ENCODE peak calls at places on chromosomes 16 and 17, in five cellular contexts. E is iPS DF 6.9; H is cardiac muscle cell; I is OCI-LY7; A is CD4-positive, alpha-beta memory T cell. S is an unnamed sample.
A peak's percentile ranks its signal among the peaks of the same experiment; 100 is the strongest.

GRCh38 chr17:46733837-46734516 is 84.5 kb downstream of the WNT3 start:
- DNase-seq in E (no peak), H (no peak), I (no peak), A (no peak), S (no peak)

GRCh38 chr17:75941442-75941819 is 589 bp upstream of the FBF1 start:
- DNase-seq in E (no peak), H (no peak), I (no peak), A (no peak), S (no peak)

GRCh38 chr17:61397086-61397842 is 2.4 kb upstream of the TBX2 start:
- DNase-seq in E (no peak), H (peak; percentile 92), I (no peak), A (no peak), S (no peak)

GRCh38 chr17:48444531-48445247 is 14.7 kb upstream of the SKAP1 start:
- DNase-seq in E (no peak), H (no peak), I (peak; percentile 45), A (no peak), S (peak; percentile 11)

GRCh38 chr16:3949287-3949686 is 68.8 kb upstream of the CREBBP start:
- DNase-seq in E (no peak), H (peak; percentile 68), I (no peak), A (no peak), S (no peak)

GRCh38 chr16:29972500-29972899 is 1.2 kb upstream of the TAOK2 start:
- DNase-seq in E (no peak), H (no peak), I (no peak), A (no peak), S (no peak)

GRCh38 chr17:35286120-35286781 is 43.4 kb downstream of the SLFN5 start:
- DNase-seq in E (peak; percentile 7), H (no peak), I (no peak), A (peak; percentile 17), S (no peak)

GRCh38 chr17:35018814-35019213 is 38.5 kb downstream of the LIG3 start:
- DNase-seq in E (no peak), H (no peak), I (no peak), A (no peak), S (no peak)

GRCh38 chr17:46078675-46079074 is 79.6 kb downstream of the STH start:
- DNase-seq in E (no peak), H (peak; percentile 42), I (no peak), A (no peak), S (no peak)

GRCh38 chr16:31181102-31181830 is 1.3 kb downstream of the FUS start:
- DNase-seq in E (no peak), H (no peak), I (peak; percentile 48), A (peak; percentile 25), S (no peak)
- H3K36me3 ChIP-seq in E (peaks cover 35% of the 10 kb centered on the region), H (peaks cover 37% of the 10 kb centered on the region), I (peaks cover 62% of the 10 kb centered on the region), A (peaks cover 42% of the 10 kb centered on the region), S (peaks cover 44% of the 10 kb centered on the region)

DNA sequence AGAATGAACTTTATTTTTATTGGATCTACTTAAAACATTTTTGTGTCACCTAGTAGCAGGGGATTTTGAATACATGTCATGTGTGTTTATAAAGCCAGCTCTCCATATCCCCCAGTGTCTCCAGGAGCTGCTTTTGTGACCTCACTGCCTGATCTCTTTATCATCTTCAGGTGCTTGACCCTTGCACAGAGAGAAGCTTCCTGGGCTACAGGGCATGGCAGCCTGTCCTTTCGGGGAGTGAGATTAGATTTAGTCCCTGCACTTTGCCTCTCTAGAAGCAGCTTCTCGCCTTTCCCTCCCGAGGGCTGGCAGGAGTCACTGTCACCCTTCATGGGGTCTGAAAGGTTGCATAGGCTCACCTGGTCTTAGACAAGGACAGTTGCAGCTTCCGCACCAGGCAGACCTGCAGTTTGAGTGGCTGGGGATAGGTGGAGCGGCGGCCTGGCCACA is 42.7 kb downstream of the PGS1 start:
- DNase-seq in E (no peak), H (no peak), I (no peak), A (no peak), S (no peak)
- H3K36me3 ChIP-seq in E (peaks cover 23% of the 10 kb centered on the region), H (peaks cover 9% of the 10 kb centered on the region), I (peaks cover 81% of the 10 kb centered on the region), A (peaks cover 66% of the 10 kb centered on the region), S (peaks cover 64% of the 10 kb centered on the region)

GRCh38 chr17:11285946-11286345 is 44.9 kb downstream of the SHISA6 start:
- DNase-seq in E (no peak), H (no peak), I (no peak), A (no peak), S (no peak)
- H3K36me3 ChIP-seq in E (no peaks in the 10 kb centered on the region), H (no peaks in the 10 kb centered on the region), I (no peaks in the 10 kb centered on the region), A (no peaks in the 10 kb centered on the region), S (no peaks in the 10 kb centered on the region)

GRCh38 chr16:18796377-18796776 is 5.0 kb downstream of the ARL6IP1 start:
- DNase-seq in E (no peak), H (no peak), I (no peak), A (no peak), S (no peak)
- H3K36me3 ChIP-seq in E (peaks cover 15% of the 10 kb centered on the region), H (peaks cover 57% of the 10 kb centered on the region), I (peaks cover 97% of the 10 kb centered on the region), A (peaks cover 46% of the 10 kb centered on the region), S (peaks cover 49% of the 10 kb centered on the region)

DNA sequence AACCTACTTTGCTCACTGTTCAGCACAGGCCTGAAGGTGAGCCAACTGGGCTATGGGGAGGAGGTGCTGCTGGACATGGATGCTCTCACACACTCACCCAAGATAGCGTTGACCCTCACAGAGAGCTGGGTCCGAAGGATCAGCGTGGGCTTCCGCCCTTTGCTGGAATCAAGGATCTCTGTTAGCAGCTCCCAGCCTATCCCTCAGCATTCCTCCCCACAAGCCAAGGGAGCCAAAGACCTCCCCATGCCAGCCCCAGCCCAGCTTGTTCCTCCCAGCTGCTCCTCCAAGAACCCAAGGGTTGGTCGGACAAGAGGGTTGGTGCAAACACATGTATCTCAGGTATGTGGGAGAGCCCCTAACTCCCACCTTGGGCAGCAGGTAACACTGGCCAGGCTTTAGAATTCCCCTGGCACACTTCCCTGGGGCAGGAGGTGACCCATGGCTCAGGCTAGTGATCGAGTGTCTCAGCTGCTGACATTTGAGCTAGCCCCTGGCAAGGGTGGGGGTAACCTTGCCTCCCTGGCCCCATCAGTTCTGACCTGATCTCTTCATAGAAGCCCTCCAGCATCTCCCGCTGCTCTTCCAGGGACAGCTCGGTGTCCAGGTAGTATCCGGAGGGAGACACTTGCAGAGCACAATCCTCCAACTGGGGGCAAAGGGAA is 8.3 kb downstream of the FHOD1 start:
- DNase-seq in E (no peak), H (no peak), I (no peak), A (no peak), S (no peak)
- H3K36me3 ChIP-seq in E (peaks cover 20% of the 10 kb centered on the region), H (peaks cover 5% of the 10 kb centered on the region), I (peaks cover 21% of the 10 kb centered on the region), A (peaks cover 27% of the 10 kb centered on the region), S (peaks cover 32% of the 10 kb centered on the region)

DNA sequence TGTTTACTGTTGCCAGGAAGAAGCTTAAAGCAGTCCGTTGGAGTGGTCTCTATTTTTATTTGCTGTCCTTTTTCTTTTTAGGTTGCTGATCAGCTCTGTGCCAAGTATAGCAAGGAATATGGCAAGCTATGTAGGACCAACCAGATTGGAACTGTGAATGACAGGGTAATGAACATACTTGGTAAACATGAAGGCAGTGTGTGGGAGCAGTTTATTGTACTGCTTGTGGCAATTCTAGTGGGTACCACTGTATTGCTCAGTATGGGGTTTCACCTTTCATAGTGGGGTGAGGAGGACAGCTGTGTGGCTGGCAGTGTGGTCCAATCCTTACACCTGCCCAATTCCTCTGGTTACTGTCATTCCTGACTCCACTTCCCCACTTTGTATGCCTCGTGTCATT is 25.3 kb downstream of the IST1 start:
- DNase-seq in E (no peak), H (no peak), I (no peak), A (no peak), S (no peak)
- H3K36me3 ChIP-seq in E (peaks cover 54% of the 10 kb centered on the region), H (peaks cover 87% of the 10 kb centered on the region), I (peaks cover 100% of the 10 kb centered on the region), A (peaks cover 89% of the 10 kb centered on the region), S (peaks cover 93% of the 10 kb centered on the region)

S was measured in effector memory CD4-positive, alpha-beta T cell.